ENCODE peak calls at places on chromosomes 5 and 9, in five cellular contexts. O, J, Z, R and F are unnamed samples.

GRCh38 chr9:22040760-22041159 is 31.7 kb upstream of the CDKN2B start:
- DNase-seq in O (no peak), J (no peak), Z (no peak), R (no peak), F (no peak)

GRCh38 chr5:10424124-10424731 is 17.5 kb upstream of the ROPN1L start:
- DNase-seq in O (peak), J (peak), Z (peak), R (no peak), F (peak)

GRCh38 chr9:32010322-32010721 is 374.1 kb upstream of the ACO1 start:
- DNase-seq in O (no peak), J (no peak), Z (peak), R (peak), F (no peak)

GRCh38 chr9:132630811-132631210 is 39.0 kb downstream of the DDX31 start:
- DNase-seq in O (no peak), J (no peak), Z (no peak), R (no peak), F (peak)

GRCh38 chr5:178194026-178194425 is 6.9 kb upstream of the GMCL2 start:
- DNase-seq in O (no peak), J (no peak), Z (no peak), R (no peak), F (no peak)

GRCh38 chr9:92626484-92626883 is 43.4 kb downstream of the IPPK start:
- DNase-seq in O (no peak), J (no peak), Z (no peak), R (no peak), F (no peak)

GRCh38 chr9:128911529-128912035 is 9.2 kb upstream of the PHYHD1 start:
- DNase-seq in O (no peak), J (peak), Z (no peak), R (no peak), F (peak)

GRCh38 chr9:11045589-11045988 is 432.8 kb upstream of the PTPRD start:
- DNase-seq in O (no peak), J (no peak), Z (no peak), R (no peak), F (no peak)

GRCh38 chr9:127049581-127049980 is 72.9 kb downstream of the ANGPTL2 start:
- DNase-seq in O (no peak), J (no peak), Z (no peak), R (no peak), F (peak)